ENCODE peak calls at places on chromosomes 7 and 10, in six cellular contexts. S is A549, O is heart left ventricle, Y is IMR-90, D is prostate gland, T is erythroblast. X is an unnamed sample.

GRCh38 chr7:116980354-116980753 is 27.1 kb downstream of the ST7 start:
- DNase-seq in Y (no peak), O (no peak), D (no peak), S (no peak), T (no peak), X (no peak)

GRCh38 chr7:85512802-85513201 is 325.9 kb upstream of the SEMA3D start:
- DNase-seq in S (no peak), Y (no peak), D (no peak), T (no peak), O (no peak), X (no peak)

GRCh38 chr7:137342340-137342739 is 1.2 kb downstream of the PTN start:
- DNase-seq in T (no peak), O (no peak), D (no peak), S (no peak), Y (peak), X (no peak)

GRCh38 chr7:99123571-99124033 is 20.3 kb downstream of the SMURF1 start:
- DNase-seq in O (no peak), T (no peak), D (peak), S (peak), Y (peak), X (no peak)

GRCh38 chr10:131249238-131249956 is 62.1 kb downstream of the TCERG1L start:
- DNase-seq in S (no peak), D (no peak), O (no peak), Y (no peak), T (no peak), X (no peak)

GRCh38 chr10:23786594-23786993 is 347.7 kb downstream of the OTUD1 start:
- DNase-seq in T (no peak), D (no peak), O (no peak), S (no peak), Y (no peak), X (no peak)

GRCh38 chr10:24723788-24724380 is at the start of gene ARHGAP21:
- DNase-seq in Y (peak), S (peak), D (peak), O (peak), T (peak), X (no peak)

GRCh38 chr10:104582604-104582951 is 58.5 kb upstream of the SORCS3 start:
- DNase-seq in D (no peak), O (no peak), Y (no peak), S (no peak), T (no peak), X (peak)

GRCh38 chr10:127947206-127947605 is 40.3 kb downstream of the PTPRE start:
- DNase-seq in D (no peak), T (no peak), S (no peak), Y (no peak), O (no peak), X (no peak)

GRCh38 chr10:7649673-7650330 is 17.0 kb downstream of the ITIH5 start:
- DNase-seq in O (no peak), S (no peak), D (no peak), T (no peak), Y (no peak), X (no peak)

GRCh38 chr10:124802313-124802675 is 675 bp downstream of the ABRAXAS2 start:
- DNase-seq in O (no peak), Y (no peak), T (no peak), S (peak), D (no peak), X (no peak)

GRCh38 chr7:2003931-2004812 is 228.6 kb downstream of the MAD1L1 start:
- DNase-seq in S (no peak), D (no peak), T (no peak), Y (no peak), O (peak), X (no peak)

GRCh38 chr7:37342665-37343471 is 105.8 kb downstream of the ELMO1 start:
- DNase-seq in D (no peak), T (peak), S (no peak), Y (no peak), O (peak), X (peak)

GRCh38 chr7:151861881-151862280 is 15.0 kb downstream of the PRKAG2 start:
- DNase-seq in Y (no peak), S (no peak), D (no peak), T (no peak), O (no peak), X (no peak)

GRCh38 chr10:97843296-97843671 is 6.4 kb upstream of the GOLGA7B start:
- DNase-seq in S (peak), O (no peak), D (no peak), T (no peak), Y (no peak), X (no peak)

GRCh38 chr10:126243976-126244375 is 144.3 kb downstream of the ADAM12 start:
- DNase-seq in D (no peak), T (no peak), O (no peak), S (no peak), Y (peak), X (no peak)

GRCh38 chr7:34096777-34097176 is 191.4 kb downstream of the BMPER start:
- DNase-seq in S (no peak), O (no peak), T (no peak), D (no peak), Y (no peak), X (no peak)

GRCh38 chr10:132102717-132103110 is 37.0 kb downstream of the JAKMIP3 start:
- DNase-seq in T (no peak), O (no peak), Y (no peak), D (no peak), S (no peak), X (no peak)

GRCh38 chr7:94095359-94096009 is 91.3 kb upstream of the BET1 start:
- DNase-seq in S (no peak), Y (no peak), O (no peak), D (no peak), T (no peak), X (no peak)

GRCh38 chr10:120979435-120980315 is 128.5 kb downstream of the WDR11 start:
- DNase-seq in O (no peak), D (peak), S (peak), Y (no peak), T (no peak), X (no peak)

DNA sequence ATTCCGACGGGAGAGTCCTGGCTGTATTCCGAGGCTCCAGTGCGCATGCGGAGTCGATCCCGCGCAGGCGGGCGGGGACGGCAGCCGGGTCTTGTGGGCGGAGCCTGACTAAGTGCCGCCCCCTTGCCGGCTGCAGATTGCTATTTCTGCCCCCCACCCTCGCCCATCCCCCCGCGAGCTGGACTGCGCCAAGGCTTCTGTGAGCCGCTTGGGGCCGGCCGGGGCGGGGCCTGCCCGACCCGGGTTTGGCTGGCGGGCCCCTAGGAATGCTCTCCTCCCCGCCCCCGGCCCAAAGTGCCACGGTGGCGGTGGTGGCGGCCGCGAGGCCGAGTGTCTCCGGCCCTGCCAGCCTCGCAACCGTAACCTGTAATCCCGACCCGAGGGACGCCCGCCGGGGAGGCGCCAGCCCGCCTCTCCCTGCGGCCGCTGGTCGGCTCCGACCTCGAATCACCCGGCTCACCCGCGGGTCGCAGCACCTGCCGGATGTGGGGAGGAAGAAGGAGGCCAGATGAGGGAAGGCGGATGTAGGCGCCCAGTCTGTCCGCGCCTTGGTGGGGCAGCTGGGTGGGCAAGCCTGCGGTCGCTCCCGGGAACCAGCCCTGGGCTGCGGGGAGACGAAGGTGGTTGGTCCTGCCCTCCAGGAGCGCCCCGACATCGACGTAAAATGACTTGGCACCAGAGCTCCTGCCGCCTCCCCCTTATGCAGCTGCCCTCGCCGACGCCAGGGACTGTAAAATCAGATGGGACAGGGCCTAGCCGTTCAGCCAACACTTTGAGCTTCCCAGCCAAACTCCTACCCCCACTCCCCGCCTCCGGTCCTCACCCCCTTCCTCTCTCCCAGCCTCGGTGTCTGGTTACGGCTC is 607 bp upstream of the KAZALD1 start:
- DNase-seq in D (peak), Y (peak), O (peak), T (peak), S (peak), X (peak)
- TF ChIP-seq POLR2A in D (peak), Y (peak), O (no peak), T (peak), S (peak), X (peak)

DNA sequence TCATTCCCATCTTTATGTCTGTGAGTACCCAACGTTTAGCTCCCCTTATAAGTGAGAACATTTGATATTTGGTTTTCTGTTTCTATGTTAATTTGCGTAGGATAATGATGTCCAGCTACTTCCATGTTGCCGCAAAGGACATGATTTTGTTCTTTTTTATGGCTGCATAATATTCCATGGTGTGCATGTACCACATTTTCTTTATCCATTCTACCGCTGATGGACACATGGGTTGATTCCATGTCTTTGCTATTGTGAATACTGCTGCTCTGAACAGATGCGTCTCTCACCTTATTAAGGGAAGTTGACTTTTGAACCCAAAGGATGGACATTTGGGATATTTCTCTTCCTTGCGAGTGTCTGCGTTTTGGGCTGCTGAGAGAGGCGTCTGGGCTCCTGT is 50.2 kb downstream of the GTF2IRD1 start:
- DNase-seq in D (no peak), Y (no peak), O (no peak), S (no peak), T (no peak), X (no peak)
- TF ChIP-seq POLR2A in D (no peak), Y (no peak), O (no peak), S (no peak), T (no peak), X (no peak)

DNA sequence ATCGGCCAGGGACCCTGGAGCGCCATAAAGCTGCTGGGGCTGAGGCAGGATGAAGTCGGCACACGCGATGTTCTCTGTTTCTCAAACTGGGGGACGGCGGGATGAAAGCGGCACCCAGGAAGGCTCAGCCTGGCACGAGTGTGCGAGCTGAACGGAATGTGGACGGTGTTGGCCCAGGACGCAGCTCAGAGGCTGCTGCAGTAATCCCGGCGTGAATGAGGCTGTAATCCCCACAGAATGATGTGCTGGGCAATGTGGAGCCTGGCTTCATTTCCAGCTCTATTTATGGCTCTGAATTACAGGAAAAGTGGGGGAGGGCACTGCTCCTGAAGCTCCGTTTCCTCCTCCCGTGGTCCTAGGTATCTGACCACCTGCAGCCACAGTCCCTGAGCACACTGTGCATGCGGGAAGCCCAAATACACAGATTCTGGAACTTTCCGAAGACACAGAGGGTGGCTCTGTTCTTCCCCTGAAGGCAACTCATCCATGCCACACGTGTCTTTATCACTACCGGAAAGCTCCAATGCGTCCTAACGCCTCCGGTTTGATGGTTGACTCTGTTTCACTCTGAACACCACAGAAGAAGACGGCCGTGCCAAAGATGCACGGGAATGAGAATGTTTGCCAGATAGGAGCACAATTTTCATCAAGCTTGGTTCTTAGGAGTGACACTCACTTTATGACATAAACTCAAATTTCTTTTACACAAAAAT is 37.6 kb downstream of the KLF6 start:
- DNase-seq in T (no peak), Y (no peak), D (no peak), S (no peak), O (no peak), X (no peak)
- TF ChIP-seq POLR2A in T (no peak), Y (no peak), D (no peak), S (no peak), O (no peak), X (no peak)

GRCh38 chr7:131020759-131021219 is 286.8 kb upstream of the KLF14 start:
- DNase-seq in D (no peak), S (no peak), O (no peak), Y (no peak), T (no peak), X (no peak)
- TF ChIP-seq POLR2A in D (no peak), S (no peak), O (no peak), Y (no peak), T (no peak), X (no peak)

DNA sequence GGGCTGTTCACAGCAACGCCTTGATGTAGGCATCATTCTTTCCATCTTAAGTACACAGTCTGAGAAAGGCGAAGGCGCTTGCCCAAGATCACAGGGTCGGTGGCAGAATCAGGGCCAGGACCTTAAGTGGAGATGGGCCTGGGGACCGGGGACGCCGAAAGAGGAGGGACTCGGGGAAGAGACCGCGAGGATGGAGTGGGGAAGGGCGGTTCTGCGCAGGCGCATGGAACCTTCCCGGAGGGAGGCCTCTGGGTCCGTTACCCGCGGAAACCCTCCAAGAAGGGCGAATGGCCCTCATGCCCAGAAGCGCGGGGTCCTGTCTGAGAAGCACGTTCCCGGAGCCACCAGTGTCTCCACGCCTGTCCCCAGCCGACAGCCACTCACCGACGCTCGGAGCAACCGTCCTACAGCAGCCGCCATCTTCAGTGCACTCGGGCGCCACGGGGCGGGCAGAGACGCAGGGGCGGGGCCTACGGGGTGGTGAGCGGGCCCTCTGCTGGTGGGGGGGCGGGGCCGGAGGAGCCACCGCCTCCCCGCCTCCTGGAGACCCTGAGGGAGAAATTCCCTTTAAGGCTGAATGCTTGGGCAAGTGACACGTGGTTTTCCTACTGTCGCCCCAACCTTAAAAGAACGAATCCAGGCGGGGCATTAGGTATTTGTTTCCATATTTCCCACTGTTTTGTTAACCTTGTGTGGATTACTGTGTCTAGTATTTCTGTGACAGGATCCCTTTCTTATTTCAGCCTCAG is at the start of gene PRDX3:
- DNase-seq in T (peak), D (peak), Y (peak), S (peak), O (peak), X (peak)
- TF ChIP-seq POLR2A in T (peak), D (peak), Y (peak), S (peak), O (no peak), X (peak)

DNA sequence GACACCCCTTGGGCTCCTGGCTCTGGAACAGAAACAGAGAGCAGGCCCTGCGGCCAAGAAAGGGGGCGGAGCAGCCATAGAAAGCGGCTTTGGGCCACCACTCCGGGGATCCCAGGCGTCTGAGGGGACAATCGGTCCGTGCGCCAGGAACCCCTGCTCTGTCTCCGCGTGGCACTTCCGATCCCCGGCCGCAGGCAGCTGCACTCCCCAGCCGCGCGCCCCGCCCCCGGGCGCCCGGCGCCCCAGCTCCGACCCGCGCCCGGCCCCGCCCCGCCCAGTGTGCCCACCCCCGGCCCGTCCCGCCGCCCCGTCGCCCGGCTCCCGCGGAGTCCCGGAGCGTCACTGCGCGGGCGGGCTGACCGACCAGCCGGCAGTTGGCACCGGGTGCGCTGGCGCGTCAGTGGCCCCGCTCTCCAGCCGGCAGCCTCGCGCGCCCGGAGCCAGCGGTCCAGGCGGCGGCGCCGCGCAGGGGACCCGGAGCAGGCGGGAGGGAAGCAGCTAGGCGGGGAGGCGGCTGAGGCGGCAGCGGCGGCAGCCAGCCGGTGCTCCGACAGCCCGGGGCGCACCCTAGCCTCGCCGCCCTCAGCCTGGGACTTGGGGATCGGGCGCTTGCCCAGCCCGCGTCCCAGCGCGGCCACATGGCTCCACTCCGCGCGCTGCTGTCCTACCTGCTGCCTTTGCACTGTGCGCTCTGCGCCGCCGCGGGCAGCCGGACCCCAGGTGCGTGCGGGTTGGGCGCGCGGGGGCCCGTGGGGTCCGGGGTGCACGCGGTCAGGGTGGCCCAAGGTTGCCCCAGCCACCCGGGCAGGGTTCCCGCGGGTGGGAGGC is at the start of gene ADAMTS14:
- DNase-seq in O (no peak), Y (no peak), T (peak), S (peak), D (no peak), X (peak)
- TF ChIP-seq POLR2A in O (no peak), Y (peak), T (no peak), S (no peak), D (no peak), X (peak)

DNA sequence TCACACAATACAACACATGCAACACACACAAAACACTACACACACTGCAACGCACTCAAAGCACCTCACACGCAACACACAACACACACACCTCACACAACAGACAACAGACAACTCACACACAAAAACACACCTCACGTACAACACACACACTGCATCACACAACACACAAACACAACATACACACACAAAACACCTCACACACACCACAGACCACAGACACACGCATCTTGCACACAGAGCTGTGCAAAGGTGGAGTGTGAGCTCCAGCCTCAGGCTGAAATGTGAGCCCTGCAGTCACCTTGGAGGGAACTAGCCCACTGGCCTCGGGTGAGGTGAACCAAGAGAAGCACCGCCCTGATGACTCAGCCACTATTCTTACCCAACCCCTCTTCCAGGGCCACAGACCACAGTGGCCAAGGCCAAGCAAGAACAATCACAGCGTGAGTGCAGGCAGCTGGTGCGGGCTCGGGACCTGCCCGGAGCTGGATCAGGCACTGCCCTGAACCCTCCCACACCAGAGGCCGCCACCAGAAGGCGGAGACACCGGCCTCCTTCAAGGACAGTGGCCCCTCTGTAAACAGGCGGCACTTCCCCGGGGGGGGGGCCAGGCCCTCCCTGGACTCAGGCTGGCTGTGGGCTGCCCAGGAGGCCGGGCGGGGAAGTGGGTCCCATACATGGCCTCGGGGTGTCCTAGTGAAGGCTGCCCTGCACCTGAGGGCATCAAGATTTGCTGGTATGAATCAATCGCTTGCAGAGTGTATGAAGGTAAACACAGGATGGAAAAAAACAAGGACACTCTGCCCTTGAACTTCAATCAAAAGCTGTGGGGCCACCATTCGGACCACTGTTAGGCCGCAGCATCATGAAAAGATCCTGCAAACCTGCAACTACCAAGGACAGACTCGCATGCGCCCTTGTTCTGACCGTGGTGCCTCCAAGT is 106.7 kb downstream of the TNS3 start:
- DNase-seq in Y (peak), T (peak), O (peak), D (peak), S (peak), X (peak)
- TF ChIP-seq POLR2A in Y (peak), T (no peak), O (no peak), D (peak), S (no peak), X (peak)

GRCh38 chr10:44911081-44911540 is at the start of gene TMEM72:
- DNase-seq in D (no peak), O (no peak), S (no peak), Y (no peak), T (peak), X (no peak)
- TF ChIP-seq POLR2A in D (no peak), O (no peak), S (no peak), Y (no peak), T (no peak), X (no peak)

X was measured in H54.